ENCODE peak calls at places on chromosomes 16 and 17, in four cellular contexts. K is GM12878, N is HepG2, Z is K562. F is an unnamed sample.

GRCh38 chr17:17972126-17972951 is at the start of the genes DRC3 and TOM1L2:
- DNase-seq in K (peak; percentile 100), N (peak; percentile 100), Z (peak; percentile 98), F (peak; percentile 99)

GRCh38 chr16:56711862-56712261 is 18.1 kb upstream of the NUP93 start:
- DNase-seq in K (no peak), N (no peak), Z (no peak), F (no peak)

GRCh38 chr16:86925067-86925791 is 346.9 kb downstream of the FOXL1 start:
- DNase-seq in K (no peak), N (no peak), Z (peak; percentile 43), F (peak; percentile 52)

GRCh38 chr16:35252356-35252936 is 1793.0 kb downstream of the TP53TG3F start:
- DNase-seq in K (no peak), N (no peak), Z (no peak), F (no peak)

GRCh38 chr17:9813166-9813565 is 8.7 kb downstream of the GSG1L2 start:
- DNase-seq in K (no peak), N (no peak), Z (no peak), F (no peak)

GRCh38 chr16:87043273-87044030 is 273.7 kb downstream of the C16orf95 start:
- DNase-seq in K (no peak), N (no peak), Z (no peak), F (no peak)

GRCh38 chr16:20866792-20867191 is 33.4 kb downstream of the DCUN1D3 start:
- DNase-seq in K (no peak), N (no peak), Z (no peak), F (no peak)

GRCh38 chr16:2836646-2837508 is 6.8 kb downstream of the ZG16B start:
- DNase-seq in K (no peak), N (no peak), Z (no peak), F (no peak)

GRCh38 chr17:60383379-60383778 is 8.6 kb downstream of the USP32 start:
- DNase-seq in K (no peak), N (no peak), Z (no peak), F (no peak)

GRCh38 chr17:40092581-40092980 is 7.8 kb downstream of the NR1D1 start:
- DNase-seq in K (no peak), N (no peak), Z (no peak), F (no peak)

GRCh38 chr16:90026135-90026534 is 6.9 kb upstream of the DBNDD1 start:
- DNase-seq in K (no peak), N (no peak), Z (peak; percentile 37), F (no peak)

GRCh38 chr16:71474864-71475263 is 12.8 kb upstream of the ZNF23 start:
- DNase-seq in K (no peak), N (no peak), Z (no peak), F (no peak)

GRCh38 chr17:27985736-27986394 is 56.6 kb upstream of the NLK start:
- DNase-seq in K (no peak), N (no peak), Z (peak; percentile 48), F (no peak)

GRCh38 chr16:1501630-1502029 is 8.5 kb downstream of the TELO2 start:
- DNase-seq in K (no peak), N (no peak), Z (no peak), F (no peak)

GRCh38 chr17:48770954-48771353 is 42.4 kb upstream of the HOXB13 start:
- DNase-seq in K (peak; percentile 21), N (no peak), Z (no peak), F (no peak)

GRCh38 chr16:87800497-87800896 is 34.7 kb upstream of the KLHDC4 start:
- DNase-seq in K (no peak), N (no peak), Z (no peak), F (no peak)

GRCh38 chr16:23148513-23149266 is 562 bp downstream of the USP31 start:
- DNase-seq in K (no peak), N (peak; percentile 76), Z (peak; percentile 76), F (peak; percentile 50)

GRCh38 chr17:40903129-40903847 is 18.2 kb upstream of the KRT20 start:
- DNase-seq in K (no peak), N (peak; percentile 82), Z (peak; percentile 32), F (no peak)

GRCh38 chr17:7445011-7445927 is at the start of gene CHRNB1:
- DNase-seq in K (no peak), N (peak; percentile 85), Z (peak; percentile 88), F (peak; percentile 40)

GRCh38 chr17:28744104-28744801 is 442 bp downstream of the TRAF4 start:
- DNase-seq in K (no peak), N (peak; percentile 71), Z (peak; percentile 85), F (no peak)

GRCh38 chr16:90046122-90046970 is 27.1 kb upstream of the DBNDD1 start:
- DNase-seq in K (no peak), N (no peak), Z (no peak), F (peak; percentile 46)

GRCh38 chr16:57981636-57982035 is 10.7 kb upstream of the CNGB1 start:
- DNase-seq in K (no peak), N (no peak), Z (no peak), F (no peak)

GRCh38 chr17:82408938-82409318 is 9.2 kb upstream of the HEXD start:
- DNase-seq in K (no peak), N (no peak), Z (no peak), F (no peak)

GRCh38 chr16:50204426-50205108 is 51.5 kb downstream of the TENT4B start:
- DNase-seq in K (no peak), N (no peak), Z (no peak), F (no peak)

GRCh38 chr16:4111748-4112696 is 4.2 kb downstream of the ADCY9 start:
- DNase-seq in K (no peak), N (peak; percentile 48), Z (no peak), F (no peak)

GRCh38 chr17:74444406-74444805 is 12.5 kb downstream of the GPRC5C start:
- DNase-seq in K (no peak), N (no peak), Z (no peak), F (no peak)

GRCh38 chr17:49989518-49989880 is 5.5 kb downstream of the DLX3 start:
- DNase-seq in K (no peak), N (no peak), Z (no peak), F (no peak)

GRCh38 chr17:73401911-73402310 is 90.1 kb upstream of the CDC42EP4 start:
- DNase-seq in K (no peak), N (peak; percentile 31), Z (peak; percentile 52), F (no peak)

GRCh38 chr17:57569021-57569420 is 176.1 kb downstream of the CCDC182 start:
- DNase-seq in K (no peak), N (no peak), Z (no peak), F (no peak)

GRCh38 chr16:86073103-86073625 is 174.2 kb downstream of the IRF8 start:
- DNase-seq in K (no peak), N (no peak), Z (no peak), F (no peak)

GRCh38 chr17:17947309-17947708 is 24.9 kb downstream of the TOM1L2 start:
- DNase-seq in K (no peak), N (no peak), Z (no peak), F (no peak)

GRCh38 chr16:64437706-64438329 is 684.0 kb downstream of the CDH11 start:
- DNase-seq in K (no peak), N (no peak), Z (no peak), F (no peak)

GRCh38 chr17:69477900-69478266 is 63.4 kb downstream of the MAP2K6 start:
- DNase-seq in K (no peak), N (no peak), Z (no peak), F (no peak)

GRCh38 chr16:57092786-57093301 is 461 bp downstream of the CPNE2 start:
- DNase-seq in K (no peak), N (no peak), Z (peak; percentile 59), F (peak; percentile 72)

GRCh38 chr17:75517277-75517865 is 1.0 kb downstream of the TSEN54 start:
- DNase-seq in K (no peak), N (no peak), Z (no peak), F (no peak)

GRCh38 chr17:75518983-75519540 is 2.7 kb downstream of the TSEN54 start:
- DNase-seq in K (no peak), N (no peak), Z (no peak), F (no peak)

GRCh38 chr17:75516255-75516618 is at the start of gene TSEN54:
- DNase-seq in K (peak; percentile 33), N (peak; percentile 78), Z (peak; percentile 94), F (peak; percentile 96)

GRCh38 chr17:75516619-75517276 is 420 bp downstream of the TSEN54 start:
- DNase-seq in K (no peak), N (no peak), Z (peak; percentile 54), F (peak; percentile 37)

DNA sequence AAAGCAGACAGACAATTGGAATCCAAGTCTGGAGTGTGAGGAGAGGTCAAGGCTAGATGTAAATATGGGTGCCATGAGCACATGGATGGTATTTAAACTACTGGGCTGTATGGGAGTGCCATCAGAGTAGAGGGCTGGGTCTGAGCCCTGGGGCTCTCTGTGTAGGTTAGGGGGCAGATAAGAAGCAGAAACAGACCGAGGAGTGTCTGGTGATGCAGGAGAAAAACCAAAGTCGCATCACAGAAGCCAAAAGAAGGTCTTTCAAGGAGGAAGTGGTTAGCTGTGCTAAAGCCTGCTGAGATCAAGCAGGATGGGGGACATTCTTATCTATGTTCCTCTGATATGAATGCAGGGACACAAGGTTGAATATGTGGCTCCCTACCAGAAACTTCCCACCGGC is 1.9 kb downstream of the TSEN54 start:
- DNase-seq in K (peak; percentile 28), N (no peak), Z (no peak), F (no peak)
- TF ChIP-seq FOXK2 in K (no peak), N (no peak), Z (no peak), F (no peak)

GRCh38 chr17:80116276-80116922 is 15.0 kb downstream of the GAA start:
- DNase-seq in K (no peak), N (no peak), Z (no peak), F (no peak)
- TF ChIP-seq FOXK2 in K (no peak), N (no peak), Z (no peak), F (no peak)

GRCh38 chr17:704111-704864 is 10.4 kb downstream of the VPS53 start:
- DNase-seq in K (no peak), N (no peak), Z (no peak), F (no peak)

GRCh38 chr17:705863-706262 is 8.8 kb downstream of the VPS53 start:
- DNase-seq in K (no peak), N (no peak), Z (no peak), F (no peak)

GRCh38 chr17:705011-705410 is 9.6 kb downstream of the VPS53 start:
- DNase-seq in K (no peak), N (no peak), Z (no peak), F (no peak)

GRCh38 chr17:700504-701094 is 14.0 kb downstream of the VPS53 start:
- DNase-seq in K (no peak), N (no peak), Z (peak; percentile 30), F (peak; percentile 43)

GRCh38 chr17:703081-703875 is 11.4 kb downstream of the VPS53 start:
- DNase-seq in K (no peak), N (no peak), Z (no peak), F (no peak)
- TF ChIP-seq FOXK2 in K (no peak), N (no peak), Z (no peak), F (no peak)

DNA sequence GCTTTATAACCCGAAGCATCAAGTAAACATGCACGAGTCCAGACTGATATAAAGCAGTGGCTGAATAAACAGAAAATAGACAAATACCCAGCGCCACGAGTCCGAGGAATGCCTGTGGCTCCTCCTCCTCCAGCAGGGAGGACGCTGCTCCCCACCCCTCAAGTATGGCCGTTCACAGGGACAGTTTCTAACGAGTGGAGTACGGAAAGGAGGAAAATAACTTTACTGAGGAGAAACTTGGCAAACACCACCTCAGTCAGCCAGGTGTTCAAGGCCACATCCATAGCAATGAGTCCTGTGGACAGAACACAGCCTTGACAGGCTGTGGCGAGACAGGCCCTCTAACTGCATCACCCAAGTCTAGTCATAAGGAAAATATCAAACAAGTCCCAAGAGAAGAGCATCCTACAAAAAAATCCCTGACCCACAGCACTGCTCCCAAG is 9.2 kb downstream of the ZDHHC7 start:
- DNase-seq in K (no peak), N (peak; percentile 53), Z (no peak), F (no peak)
- TF ChIP-seq FOXK2 in K (no peak), N (no peak), Z (no peak), F (no peak)

F was measured in HEK293T.